ENCODE peak calls at places on chromosomes 2 and 18, in six cellular contexts. E is NCI-H446 treated with DMSO at 0.1 percent for 48 hours, G is AG08396, J is neural crest cell, A is COR-L47, P is mucosa of gallbladder. K is an unnamed sample.

GRCh38 chr2:157596992-157597681 is 31.5 kb downstream of the ACVR1C start:
- DNase-seq in E (no peak), G (peak; percentile 51), J (peak; percentile 39), A (no peak), P (peak; percentile 29), K (no peak)

GRCh38 chr2:219362524-219363164 is 25.1 kb downstream of the DNPEP start:
- DNase-seq in E (peak; percentile 78), G (peak; percentile 89), J (no peak), A (no peak), P (peak; percentile 63), K (peak; percentile 97)

GRCh38 chr2:52659536-52659935 is 1108.1 kb upstream of the CHAC2 start:
- DNase-seq in E (no peak), G (no peak), J (no peak), A (no peak), P (no peak), K (no peak)

GRCh38 chr2:162490795-162491470 is 147.0 kb downstream of the GCA start:
- DNase-seq in E (no peak), G (no peak), J (no peak), A (no peak), P (no peak), K (no peak)

GRCh38 chr2:229342376-229342775 is 71.3 kb upstream of the PID1 start:
- DNase-seq in E (no peak), G (no peak), J (peak; percentile 23), A (no peak), P (peak; percentile 53), K (no peak)

GRCh38 chr2:174614261-174614660 is 16.7 kb upstream of the WIPF1 start:
- DNase-seq in E (peak; percentile 27), G (peak; percentile 33), J (no peak), A (no peak), P (no peak), K (peak; percentile 85)

GRCh38 chr2:48944961-48945360 is 189.4 kb upstream of the LHCGR start:
- DNase-seq in E (no peak), G (no peak), J (no peak), A (no peak), P (no peak), K (no peak)

GRCh38 chr2:234448506-234449169 is 48.2 kb downstream of the ARL4C start:
- DNase-seq in E (no peak), G (no peak), J (no peak), A (no peak), P (no peak), K (no peak)

GRCh38 chr2:210584834-210585233 is 28.4 kb downstream of the CPS1 start:
- DNase-seq in E (no peak), G (no peak), J (no peak), A (no peak), P (no peak), K (no peak)

GRCh38 chr2:50492452-50492851 is 539.5 kb downstream of the NRXN1 start:
- DNase-seq in E (peak; percentile 32), G (peak; percentile 64), J (peak; percentile 22), A (peak; percentile 45), P (peak; percentile 33), K (peak; percentile 39)

GRCh38 chr2:19711470-19712372 is 190.1 kb downstream of the TTC32 start:
- DNase-seq in E (no peak), G (peak; percentile 88), J (no peak), A (peak; percentile 46), P (peak; percentile 43), K (peak; percentile 98)

GRCh38 chr2:26059542-26059941 is 25.7 kb downstream of the RAB10 start:
- DNase-seq in E (no peak), G (no peak), J (no peak), A (no peak), P (no peak), K (no peak)

GRCh38 chr2:150485114-150485870 is 2.2 kb downstream of the RND3 start:
- DNase-seq in E (peak; percentile 69), G (no peak), J (peak; percentile 54), A (peak; percentile 84), P (peak; percentile 76), K (peak; percentile 76)

GRCh38 chr18:58581265-58581664 is 47.6 kb downstream of the ALPK2 start:
- DNase-seq in E (no peak), G (peak; percentile 45), J (no peak), A (no peak), P (no peak), K (peak; percentile 97)

GRCh38 chr2:176291768-176292393 is 22.6 kb downstream of the MTX2 start:
- DNase-seq in E (no peak), G (no peak), J (no peak), A (no peak), P (no peak), K (no peak)

K was measured in HFFc6.